ENCODE peak calls at places on chromosome X, in seven cellular contexts. T is NCI-H1417; D is stomach; C is HepG2; N is NCI-H1092; P is stimulated activated CD8-positive, alpha-beta memory T cell treated with anti-CD3 and anti-CD28 coated beads, Interleukin-4, amount 100 ng/mL, for 24 hours; G is tibial nerve. L is an unnamed sample.

GRCh38 chrX:3609800-3610199 is 103.6 kb downstream of the PRKX start:
- DNase-seq in G (no peak), C (no peak), T (no peak), D (no peak), P (no peak), N (no peak), L (no peak)

GRCh38 chrX:70208479-70208878 is 26.0 kb upstream of the AWAT1 start:
- DNase-seq in P (no peak), C (no peak), D (no peak), T (no peak), G (no peak), N (no peak), L (no peak)

GRCh38 chrX:53246231-53246630 is 21.2 kb upstream of the KDM5C start:
- DNase-seq in G (no peak), N (no peak), C (no peak), D (no peak), P (no peak), T (no peak), L (no peak)

GRCh38 chrX:68693481-68694410 is 46.3 kb downstream of the STARD8 start:
- DNase-seq in G (peak; percentile 45), P (no peak), N (peak; percentile 75), D (peak; percentile 56), T (no peak), C (no peak), L (no peak)

GRCh38 chrX:11351375-11352295 is 58.4 kb downstream of the AMELX start:
- DNase-seq in C (no peak), N (no peak), P (no peak), D (peak; percentile 40), G (peak; percentile 14), T (no peak), L (no peak)

GRCh38 chrX:153200462-153200861 is 21.4 kb downstream of the MAGEA1 start:
- DNase-seq in C (no peak), D (no peak), G (no peak), T (no peak), P (no peak), N (no peak), L (no peak)

GRCh38 chrX:42151808-42152207 is 228.5 kb upstream of the CASK start:
- DNase-seq in D (no peak), N (no peak), T (no peak), P (no peak), G (no peak), C (no peak), L (no peak)

GRCh38 chrX:31232506-31232905 is 160.7 kb upstream of the FTHL17 start:
- DNase-seq in N (no peak), C (no peak), G (no peak), D (no peak), P (no peak), T (no peak), L (no peak)

GRCh38 chrX:109847257-109848187 is 114.5 kb upstream of the ACSL4 start:
- DNase-seq in D (no peak), G (no peak), N (no peak), P (no peak), T (no peak), C (peak; percentile 42), L (no peak)

GRCh38 chrX:47992669-47993068 is 11.1 kb downstream of the ZNF182 start:
- DNase-seq in N (no peak), G (no peak), C (no peak), T (no peak), D (no peak), P (no peak), L (no peak)

L was measured in NCI-H1930.